ENCODE peak calls at places on chromosomes 7 and 10, in ten cellular contexts. One of them, this sample, is unnamed.

GRCh38 chr7:10471280-10471679 is 502.4 kb upstream of the PHF14 start:
- DNase-seq in effector memory CD8-positive, alpha-beta T cell: no peak
- DNase-seq in AG04450: no peak
- DNase-seq in WTC11: no peak
- DNase-seq in EL: no peak
- DNase-seq in fibroblast of lung: no peak
- DNase-seq in Caki2: no peak
- DNase-seq in iris pigment epithelial cell: no peak
- DNase-seq in stimulated activated CD8-positive, alpha-beta memory T cell treated with anti-CD3 and anti-CD28 coated beads, Interleukin-12 subunit alpha, Interleukin-12 subunit beta, amount 100 ng/mL, for 1 hour: no peak
- DNase-seq in H9: no peak
- DNase-seq in this sample: no peak

GRCh38 chr10:70575874-70576802 is 26.4 kb downstream of the PRF1 start:
- DNase-seq in AG04450: no peak
- DNase-seq in fibroblast of lung: peak
- DNase-seq in WTC11: no peak
- DNase-seq in Caki2: peak
- DNase-seq in H9: no peak
- DNase-seq in stimulated activated CD8-positive, alpha-beta memory T cell treated with anti-CD3 and anti-CD28 coated beads, Interleukin-12 subunit alpha, Interleukin-12 subunit beta, amount 100 ng/mL, for 1 hour: no peak
- DNase-seq in iris pigment epithelial cell: peak
- DNase-seq in effector memory CD8-positive, alpha-beta T cell: peak
- DNase-seq in EL: peak
- DNase-seq in this sample: no peak

GRCh38 chr7:12321248-12321647 is 82.4 kb downstream of the VWDE start:
- DNase-seq in fibroblast of lung: peak
- DNase-seq in effector memory CD8-positive, alpha-beta T cell: no peak
- DNase-seq in H9: no peak
- DNase-seq in iris pigment epithelial cell: no peak
- DNase-seq in AG04450: no peak
- DNase-seq in Caki2: no peak
- DNase-seq in WTC11: no peak
- DNase-seq in EL: no peak
- DNase-seq in stimulated activated CD8-positive, alpha-beta memory T cell treated with anti-CD3 and anti-CD28 coated beads, Interleukin-12 subunit alpha, Interleukin-12 subunit beta, amount 100 ng/mL, for 1 hour: no peak
- DNase-seq in this sample: no peak

GRCh38 chr7:140501941-140502340 is 22.6 kb upstream of the MKRN1 start:
- DNase-seq in fibroblast of lung: no peak
- DNase-seq in iris pigment epithelial cell: no peak
- DNase-seq in WTC11: no peak
- DNase-seq in H9: peak
- DNase-seq in AG04450: no peak
- DNase-seq in effector memory CD8-positive, alpha-beta T cell: no peak
- DNase-seq in EL: no peak
- DNase-seq in Caki2: no peak
- DNase-seq in stimulated activated CD8-positive, alpha-beta memory T cell treated with anti-CD3 and anti-CD28 coated beads, Interleukin-12 subunit alpha, Interleukin-12 subunit beta, amount 100 ng/mL, for 1 hour: no peak
- DNase-seq in this sample: no peak

GRCh38 chr7:20508109-20508508 is 107.4 kb upstream of the ABCB5 start:
- DNase-seq in WTC11: no peak
- DNase-seq in AG04450: no peak
- DNase-seq in EL: no peak
- DNase-seq in Caki2: no peak
- DNase-seq in iris pigment epithelial cell: peak
- DNase-seq in H9: no peak
- DNase-seq in stimulated activated CD8-positive, alpha-beta memory T cell treated with anti-CD3 and anti-CD28 coated beads, Interleukin-12 subunit alpha, Interleukin-12 subunit beta, amount 100 ng/mL, for 1 hour: no peak
- DNase-seq in effector memory CD8-positive, alpha-beta T cell: no peak
- DNase-seq in fibroblast of lung: no peak
- DNase-seq in this sample: peak

GRCh38 chr7:47873767-47874166 is 74.5 kb downstream of the PKD1L1 start:
- DNase-seq in stimulated activated CD8-positive, alpha-beta memory T cell treated with anti-CD3 and anti-CD28 coated beads, Interleukin-12 subunit alpha, Interleukin-12 subunit beta, amount 100 ng/mL, for 1 hour: no peak
- DNase-seq in AG04450: no peak
- DNase-seq in iris pigment epithelial cell: peak
- DNase-seq in effector memory CD8-positive, alpha-beta T cell: no peak
- DNase-seq in H9: no peak
- DNase-seq in Caki2: peak
- DNase-seq in WTC11: no peak
- DNase-seq in EL: peak
- DNase-seq in fibroblast of lung: peak
- DNase-seq in this sample: peak

GRCh38 chr10:53477313-53477675 is 704.7 kb upstream of the MBL2 start:
- DNase-seq in fibroblast of lung: no peak
- DNase-seq in iris pigment epithelial cell: no peak
- DNase-seq in EL: no peak
- DNase-seq in WTC11: no peak
- DNase-seq in Caki2: no peak
- DNase-seq in AG04450: no peak
- DNase-seq in effector memory CD8-positive, alpha-beta T cell: no peak
- DNase-seq in stimulated activated CD8-positive, alpha-beta memory T cell treated with anti-CD3 and anti-CD28 coated beads, Interleukin-12 subunit alpha, Interleukin-12 subunit beta, amount 100 ng/mL, for 1 hour: no peak
- DNase-seq in H9: no peak
- DNase-seq in this sample: no peak

GRCh38 chr10:3803884-3804741 is 19.1 kb upstream of the KLF6 start:
- DNase-seq in EL: no peak
- DNase-seq in effector memory CD8-positive, alpha-beta T cell: peak
- DNase-seq in stimulated activated CD8-positive, alpha-beta memory T cell treated with anti-CD3 and anti-CD28 coated beads, Interleukin-12 subunit alpha, Interleukin-12 subunit beta, amount 100 ng/mL, for 1 hour: no peak
- DNase-seq in WTC11: no peak
- DNase-seq in fibroblast of lung: peak
- DNase-seq in H9: no peak
- DNase-seq in AG04450: no peak
- DNase-seq in iris pigment epithelial cell: peak
- DNase-seq in Caki2: no peak
- DNase-seq in this sample: no peak

GRCh38 chr7:69018200-69018599 is 580.1 kb upstream of the AUTS2 start:
- DNase-seq in Caki2: no peak
- DNase-seq in fibroblast of lung: no peak
- DNase-seq in AG04450: no peak
- DNase-seq in stimulated activated CD8-positive, alpha-beta memory T cell treated with anti-CD3 and anti-CD28 coated beads, Interleukin-12 subunit alpha, Interleukin-12 subunit beta, amount 100 ng/mL, for 1 hour: no peak
- DNase-seq in WTC11: peak
- DNase-seq in iris pigment epithelial cell: no peak
- DNase-seq in H9: peak
- DNase-seq in EL: no peak
- DNase-seq in effector memory CD8-positive, alpha-beta T cell: no peak
- DNase-seq in this sample: no peak

GRCh38 chr7:66557214-66558200 is 71.2 kb upstream of the KCTD7 start:
- DNase-seq in H9: peak
- DNase-seq in EL: peak
- DNase-seq in fibroblast of lung: peak
- DNase-seq in WTC11: peak
- DNase-seq in stimulated activated CD8-positive, alpha-beta memory T cell treated with anti-CD3 and anti-CD28 coated beads, Interleukin-12 subunit alpha, Interleukin-12 subunit beta, amount 100 ng/mL, for 1 hour: peak
- DNase-seq in Caki2: peak
- DNase-seq in effector memory CD8-positive, alpha-beta T cell: peak
- DNase-seq in AG04450: no peak
- DNase-seq in iris pigment epithelial cell: peak
- DNase-seq in this sample: peak

GRCh38 chr10:96044686-96045085 is 1.3 kb downstream of the CCNJ start:
- DNase-seq in WTC11: no peak
- DNase-seq in stimulated activated CD8-positive, alpha-beta memory T cell treated with anti-CD3 and anti-CD28 coated beads, Interleukin-12 subunit alpha, Interleukin-12 subunit beta, amount 100 ng/mL, for 1 hour: no peak
- DNase-seq in effector memory CD8-positive, alpha-beta T cell: no peak
- DNase-seq in H9: no peak
- DNase-seq in EL: peak
- DNase-seq in iris pigment epithelial cell: peak
- DNase-seq in fibroblast of lung: peak
- DNase-seq in AG04450: no peak
- DNase-seq in Caki2: no peak
- DNase-seq in this sample: peak

GRCh38 chr7:77416621-77417371 is 647 bp upstream of the GSAP start:
- DNase-seq in Caki2: no peak
- DNase-seq in fibroblast of lung: no peak
- DNase-seq in EL: no peak
- DNase-seq in effector memory CD8-positive, alpha-beta T cell: peak
- DNase-seq in stimulated activated CD8-positive, alpha-beta memory T cell treated with anti-CD3 and anti-CD28 coated beads, Interleukin-12 subunit alpha, Interleukin-12 subunit beta, amount 100 ng/mL, for 1 hour: no peak
- DNase-seq in WTC11: no peak
- DNase-seq in H9: no peak
- DNase-seq in iris pigment epithelial cell: no peak
- DNase-seq in AG04450: no peak
- DNase-seq in this sample: no peak

GRCh38 chr10:114332808-114333207 is 71.5 kb downstream of the AFAP1L2 start:
- DNase-seq in WTC11: no peak
- DNase-seq in effector memory CD8-positive, alpha-beta T cell: no peak
- DNase-seq in iris pigment epithelial cell: no peak
- DNase-seq in Caki2: no peak
- DNase-seq in H9: no peak
- DNase-seq in EL: no peak
- DNase-seq in AG04450: no peak
- DNase-seq in stimulated activated CD8-positive, alpha-beta memory T cell treated with anti-CD3 and anti-CD28 coated beads, Interleukin-12 subunit alpha, Interleukin-12 subunit beta, amount 100 ng/mL, for 1 hour: no peak
- DNase-seq in fibroblast of lung: no peak
- DNase-seq in this sample: no peak

GRCh38 chr10:75569506-75569905 is 138.1 kb downstream of the LRMDA start:
- DNase-seq in fibroblast of lung: no peak
- DNase-seq in EL: no peak
- DNase-seq in effector memory CD8-positive, alpha-beta T cell: no peak
- DNase-seq in WTC11: no peak
- DNase-seq in Caki2: no peak
- DNase-seq in stimulated activated CD8-positive, alpha-beta memory T cell treated with anti-CD3 and anti-CD28 coated beads, Interleukin-12 subunit alpha, Interleukin-12 subunit beta, amount 100 ng/mL, for 1 hour: no peak
- DNase-seq in iris pigment epithelial cell: no peak
- DNase-seq in H9: no peak
- DNase-seq in AG04450: no peak
- DNase-seq in this sample: no peak

GRCh38 chr7:2384354-2385243 is 18.8 kb upstream of the CHST12 start:
- DNase-seq in iris pigment epithelial cell: no peak
- DNase-seq in AG04450: no peak
- DNase-seq in effector memory CD8-positive, alpha-beta T cell: no peak
- DNase-seq in fibroblast of lung: no peak
- DNase-seq in EL: no peak
- DNase-seq in Caki2: no peak
- DNase-seq in H9: no peak
- DNase-seq in stimulated activated CD8-positive, alpha-beta memory T cell treated with anti-CD3 and anti-CD28 coated beads, Interleukin-12 subunit alpha, Interleukin-12 subunit beta, amount 100 ng/mL, for 1 hour: no peak
- DNase-seq in WTC11: no peak
- DNase-seq in this sample: peak

GRCh38 chr7:77629797-77630196 is 66.5 kb upstream of the RSBN1L start:
- DNase-seq in effector memory CD8-positive, alpha-beta T cell: no peak
- DNase-seq in AG04450: no peak
- DNase-seq in Caki2: no peak
- DNase-seq in EL: no peak
- DNase-seq in H9: no peak
- DNase-seq in stimulated activated CD8-positive, alpha-beta memory T cell treated with anti-CD3 and anti-CD28 coated beads, Interleukin-12 subunit alpha, Interleukin-12 subunit beta, amount 100 ng/mL, for 1 hour: no peak
- DNase-seq in iris pigment epithelial cell: no peak
- DNase-seq in fibroblast of lung: no peak
- DNase-seq in WTC11: no peak
- DNase-seq in this sample: no peak

GRCh38 chr7:44617225-44617885 is 10.9 kb downstream of the OGDH start:
- DNase-seq in WTC11: no peak
- DNase-seq in AG04450: no peak
- DNase-seq in iris pigment epithelial cell: peak
- DNase-seq in effector memory CD8-positive, alpha-beta T cell: no peak
- DNase-seq in H9: no peak
- DNase-seq in fibroblast of lung: peak
- DNase-seq in Caki2: no peak
- DNase-seq in stimulated activated CD8-positive, alpha-beta memory T cell treated with anti-CD3 and anti-CD28 coated beads, Interleukin-12 subunit alpha, Interleukin-12 subunit beta, amount 100 ng/mL, for 1 hour: no peak
- DNase-seq in EL: peak
- DNase-seq in this sample: peak

GRCh38 chr10:25786181-25786580 is 147.8 kb upstream of the MYO3A start:
- DNase-seq in AG04450: no peak
- DNase-seq in WTC11: no peak
- DNase-seq in H9: no peak
- DNase-seq in iris pigment epithelial cell: no peak
- DNase-seq in effector memory CD8-positive, alpha-beta T cell: no peak
- DNase-seq in fibroblast of lung: peak
- DNase-seq in stimulated activated CD8-positive, alpha-beta memory T cell treated with anti-CD3 and anti-CD28 coated beads, Interleukin-12 subunit alpha, Interleukin-12 subunit beta, amount 100 ng/mL, for 1 hour: no peak
- DNase-seq in Caki2: no peak
- DNase-seq in EL: no peak
- DNase-seq in this sample: no peak

GRCh38 chr7:85090138-85090537 is 96.7 kb downstream of the SEMA3D start:
- DNase-seq in stimulated activated CD8-positive, alpha-beta memory T cell treated with anti-CD3 and anti-CD28 coated beads, Interleukin-12 subunit alpha, Interleukin-12 subunit beta, amount 100 ng/mL, for 1 hour: no peak
- DNase-seq in iris pigment epithelial cell: no peak
- DNase-seq in WTC11: no peak
- DNase-seq in Caki2: no peak
- DNase-seq in fibroblast of lung: no peak
- DNase-seq in AG04450: no peak
- DNase-seq in EL: no peak
- DNase-seq in effector memory CD8-positive, alpha-beta T cell: no peak
- DNase-seq in H9: no peak
- DNase-seq in this sample: no peak

GRCh38 chr10:78571286-78571685 is 497.5 kb upstream of the ZMIZ1 start:
- DNase-seq in fibroblast of lung: no peak
- DNase-seq in AG04450: no peak
- DNase-seq in EL: no peak
- DNase-seq in Caki2: no peak
- DNase-seq in iris pigment epithelial cell: no peak
- DNase-seq in stimulated activated CD8-positive, alpha-beta memory T cell treated with anti-CD3 and anti-CD28 coated beads, Interleukin-12 subunit alpha, Interleukin-12 subunit beta, amount 100 ng/mL, for 1 hour: no peak
- DNase-seq in H9: no peak
- DNase-seq in effector memory CD8-positive, alpha-beta T cell: no peak
- DNase-seq in WTC11: no peak
- DNase-seq in this sample: no peak

This sample was measured in epithelial cell of esophagus.